ENCODE peak calls at places on chromosomes 3 and 15, in five cellular contexts. E, Y, O, J and P are unnamed samples.

GRCh38 chr3:47109393-47109792 is 54.5 kb downstream of the SETD2 start:
- DNase-seq in O (no peak), E (no peak), J (no peak), Y (no peak), P (no peak)

GRCh38 chr15:77402740-77403379 is 17.0 kb downstream of the PEAK1 start:
- DNase-seq in O (no peak), J (no peak), Y (no peak), E (no peak), P (no peak)

GRCh38 chr15:71316911-71317310 is 201.6 kb downstream of the THSD4 start:
- DNase-seq in Y (no peak), O (no peak), J (no peak), E (no peak), P (no peak)

GRCh38 chr3:175260145-175260794 is 401.1 kb downstream of the NAALADL2 start:
- DNase-seq in O (no peak), Y (no peak), J (no peak), E (no peak), P (no peak)

GRCh38 chr3:78728406-78729145 is 1039.2 kb downstream of the ROBO1 start:
- DNase-seq in Y (peak; percentile 82), O (no peak), E (no peak), J (no peak), P (peak; percentile 15)

GRCh38 chr3:172307143-172307560 is 141.1 kb downstream of the GHSR start:
- DNase-seq in J (peak; percentile 26), O (no peak), E (no peak), Y (no peak), P (no peak)

GRCh38 chr15:92326236-92326635 is 67.4 kb upstream of the ST8SIA2 start:
- DNase-seq in O (no peak), J (no peak), E (no peak), Y (peak; percentile 38), P (no peak)

GRCh38 chr3:169597083-169597609 is 66.4 kb downstream of the MECOM start:
- DNase-seq in J (no peak), Y (no peak), E (no peak), O (no peak), P (no peak)

GRCh38 chr3:52532517-52532837 is 1.2 kb downstream of the NT5DC2 start:
- DNase-seq in Y (no peak), J (peak; percentile 60), O (peak; percentile 43), E (no peak), P (no peak)

GRCh38 chr3:187684880-187685279 is 14.7 kb upstream of the SST start:
- DNase-seq in E (no peak), Y (no peak), O (no peak), J (no peak), P (no peak)

GRCh38 chr3:25581823-25582222 is 82.9 kb downstream of the TOP2B start:
- DNase-seq in Y (no peak), E (no peak), O (no peak), J (no peak), P (no peak)

GRCh38 chr15:70866982-70867644 is 13.2 kb upstream of the LARP6 start:
- DNase-seq in Y (no peak), E (no peak), J (no peak), O (no peak), P (no peak)

GRCh38 chr15:81002004-81002253 is 1.2 kb downstream of the TLNRD1 start:
- DNase-seq in E (no peak), Y (no peak), J (no peak), O (no peak), P (no peak)

GRCh38 chr15:56442354-56442753 is 22.6 kb downstream of the MNS1 start:
- DNase-seq in E (no peak), O (no peak), Y (no peak), J (no peak), P (no peak)

GRCh38 chr3:8972614-8973013 is 9.3 kb upstream of the RAD18 start:
- DNase-seq in Y (no peak), O (peak; percentile 54), J (peak; percentile 36), E (no peak), P (no peak)

GRCh38 chr15:75420698-75421097 is 30.8 kb downstream of the SIN3A start:
- DNase-seq in Y (no peak), O (no peak), E (no peak), J (no peak), P (no peak)

GRCh38 chr15:81940467-81941451 is 105.1 kb downstream of the MEX3B start:
- DNase-seq in Y (no peak), O (no peak), E (no peak), J (peak; percentile 34), P (no peak)

GRCh38 chr3:71063768-71064287 is 519.7 kb downstream of the FOXP1 start:
- DNase-seq in Y (peak; percentile 43), E (peak; percentile 44), O (no peak), J (no peak), P (peak; percentile 33)

GRCh38 chr15:63232943-63233342 is 43.5 kb downstream of the RAB8B start:
- DNase-seq in E (no peak), O (no peak), J (no peak), Y (no peak), P (no peak)

GRCh38 chr15:92029767-92030166 is 176.3 kb downstream of the SLCO3A1 start:
- DNase-seq in Y (no peak), E (no peak), J (no peak), O (no peak), P (no peak)

GRCh38 chr3:141797167-141797773 is 34.1 kb downstream of the GRK7 start:
- DNase-seq in O (peak; percentile 59), E (peak; percentile 31), J (no peak), Y (peak; percentile 85), P (peak; percentile 83)

GRCh38 chr15:46312133-46312740 is 677.4 kb downstream of the SQOR start:
- DNase-seq in O (peak; percentile 82), Y (peak; percentile 67), J (peak; percentile 42), E (peak; percentile 29), P (peak; percentile 78)

GRCh38 chr15:59339252-59339672 is 33.4 kb downstream of the MYO1E start:
- DNase-seq in O (no peak), E (no peak), J (no peak), Y (no peak), P (no peak)

GRCh38 chr15:71237456-71238188 is 122.4 kb downstream of the THSD4 start:
- DNase-seq in Y (peak; percentile 91), O (no peak), E (no peak), J (peak; percentile 90), P (no peak)

GRCh38 chr3:62843508-62843907 is 31.7 kb downstream of the CADPS start:
- DNase-seq in J (no peak), Y (no peak), O (no peak), E (no peak), P (no peak)